ENCODE peak calls at places on chromosomes 12 and 14, in four cellular contexts. Z is IMR-90, B is H1, P is mesenchymal stem cell. K is an unnamed sample. For H3K36me3, the result is how much of the 10 kb centered on the place peaks cover.

GRCh38 chr12:89038831-89039509 is 313.3 kb downstream of the DUSP6 start:
- DNase-seq in Z (no peak), B (no peak), P (no peak), K (no peak)

GRCh38 chr12:121238604-121239334 is 28.8 kb downstream of the P2RX4 start:
- DNase-seq in Z (no peak), B (no peak), P (no peak), K (peak)

GRCh38 chr12:43241971-43242370 is 310.0 kb downstream of the ADAMTS20 start:
- DNase-seq in Z (peak), B (no peak), P (no peak), K (no peak)

GRCh38 chr12:51827925-51828818 is 20.3 kb downstream of the FIGNL2 start:
- DNase-seq in Z (peak), B (no peak), P (no peak), K (peak)

GRCh38 chr12:109446-109845 is 42.9 kb downstream of the IQSEC3 start:
- DNase-seq in Z (no peak), B (no peak), P (no peak), K (no peak)

GRCh38 chr12:104131609-104132008 is 6.4 kb downstream of the NFYB start:
- DNase-seq in Z (no peak), B (no peak), P (no peak), K (no peak)

GRCh38 chr12:121245951-121246350 is 36.0 kb downstream of the P2RX4 start:
- DNase-seq in Z (no peak), B (no peak), P (no peak), K (no peak)

GRCh38 chr12:82625523-82625922 is 61.2 kb upstream of the TMTC2 start:
- DNase-seq in Z (no peak), B (no peak), P (no peak), K (peak)

GRCh38 chr12:49105504-49106120 is 5.0 kb downstream of the LMBR1L start:
- DNase-seq in Z (no peak), B (no peak), P (no peak), K (no peak)

GRCh38 chr12:106248177-106248848 is 493 bp upstream of the CKAP4 start:
- DNase-seq in Z (peak), B (no peak), P (peak), K (peak)

GRCh38 chr12:39831587-39832315 is 212.1 kb upstream of the ABCD2 start:
- DNase-seq in Z (peak), B (no peak), P (peak), K (no peak)

GRCh38 chr14:52551696-52552062 is 626 bp downstream of the TXNDC16 start:
- DNase-seq in Z (peak), B (no peak), P (peak), K (no peak)

GRCh38 chr12:72075891-72076557 is 137.4 kb downstream of the TPH2 start:
- DNase-seq in Z (no peak), B (no peak), P (no peak), K (no peak)

GRCh38 chr12:10278104-10278503 is 29.6 kb upstream of the KLRD1 start:
- DNase-seq in Z (no peak), B (no peak), P (no peak), K (no peak)

GRCh38 chr12:6790496-6791150 is 1.3 kb downstream of the CD4 start:
- DNase-seq in Z (no peak), B (no peak), P (no peak), K (no peak)

GRCh38 chr14:69573841-69574265 is 818 bp downstream of the CCDC177 start:
- DNase-seq in Z (no peak), B (no peak), P (no peak), K (peak)

GRCh38 chr12:109759595-109759994 is 46.0 kb downstream of the FAM222A start:
- DNase-seq in Z (no peak), B (no peak), P (no peak), K (no peak)

GRCh38 chr12:6638305-6638704 is 2.5 kb upstream of the LPAR5 start:
- DNase-seq in Z (no peak), B (no peak), P (no peak), K (no peak)

GRCh38 chr14:61585598-61586538 is 109.4 kb upstream of the HIF1A start:
- DNase-seq in Z (peak), B (no peak), P (peak), K (no peak)
- H2BK5ac ChIP-seq in Z (peak), B (no peak), P (peak), K (no peak)

GRCh38 chr12:124458992-124459851 is 108.2 kb downstream of the NCOR2 start:
- DNase-seq in Z (no peak), B (no peak), P (no peak), K (no peak)
- H3K36me3 ChIP-seq in Z (half or more), B (under half), P (half or more), K (under half)

GRCh38 chr12:25194722-25195055 is 271 bp downstream of the DNAI7 start:
- DNase-seq in Z (no peak), B (no peak), P (no peak), K (no peak)

GRCh38 chr12:25200703-25201102 is 5.7 kb downstream of the ETFRF1 start:
- DNase-seq in Z (peak), B (no peak), P (peak), K (no peak)

GRCh38 chr12:25194211-25194610 is 749 bp downstream of the DNAI7 start:
- DNase-seq in Z (no peak), B (no peak), P (peak), K (no peak)

GRCh38 chr12:25197608-25198007 is 2.6 kb downstream of the ETFRF1 start:
- DNase-seq in Z (no peak), B (no peak), P (no peak), K (no peak)

GRCh38 chr12:25195056-25195971 is at the start of the genes DNAI7 and ETFRF1:
- DNase-seq in Z (peak), B (peak), P (peak), K (peak)
- H3K4ac ChIP-seq in Z (peak), B (no peak), P (no peak), K (peak)

GRCh38 chr14:55123101-55123500 is 6.0 kb upstream of the LGALS3 start:
- DNase-seq in Z (peak), B (no peak), P (peak), K (no peak)
- H2BK5ac ChIP-seq in Z (no peak), B (no peak), P (no peak), K (no peak)

GRCh38 chr12:118145113-118145797 is 9.3 kb downstream of the PEBP1 start:
- DNase-seq in Z (no peak), B (no peak), P (no peak), K (no peak)
- H3K36me3 ChIP-seq in Z (under half), B (half or more), P (half or more), K (under half)

K was measured in mesendoderm.